ENCODE peak calls at places on chromosomes 3 and 15, in ten cellular contexts. F, S, C, M, Q, V, G, W, T and I are unnamed samples.

GRCh38 chr3:111714305-111714704 is 119.2 kb upstream of the ZBED2 start:
- DNase-seq in V (no peak), C (peak), Q (no peak), G (no peak), M (peak), S (no peak), F (no peak), W (no peak), T (no peak), I (no peak)

GRCh38 chr3:127667119-127667681 is 5.6 kb upstream of the ABTB1 start:
- DNase-seq in V (peak), F (no peak), C (no peak), M (no peak), G (no peak), W (peak), S (no peak), T (no peak), Q (peak), I (peak)

GRCh38 chr15:48285329-48286214 is 45.7 kb upstream of the DUT start:
- DNase-seq in T (no peak), W (peak), G (peak), S (no peak), M (peak), Q (peak), V (no peak), C (peak), F (no peak), I (peak)

GRCh38 chr3:197713477-197713822 is 23.3 kb downstream of the RUBCN start:
- DNase-seq in C (no peak), S (no peak), F (no peak), Q (no peak), M (no peak), G (no peak), W (no peak), V (no peak), T (no peak), I (no peak)

GRCh38 chr3:176469694-176470205 is 727.5 kb downstream of the TBL1XR1 start:
- DNase-seq in V (no peak), C (no peak), W (no peak), M (no peak), T (no peak), F (no peak), G (no peak), Q (no peak), S (no peak), I (no peak)

GRCh38 chr3:132448211-132448961 is 31.1 kb downstream of the DNAJC13 start:
- DNase-seq in Q (no peak), M (peak), T (no peak), C (no peak), S (no peak), F (no peak), G (no peak), W (no peak), V (no peak), I (peak)

GRCh38 chr15:100339999-100340398 is 1.8 kb downstream of the ADAMTS17 start:
- DNase-seq in V (no peak), F (no peak), T (no peak), M (no peak), C (no peak), S (no peak), Q (no peak), W (no peak), G (no peak), I (no peak)

GRCh38 chr3:7573330-7573729 is 712.4 kb downstream of the GRM7 start:
- DNase-seq in F (no peak), S (no peak), Q (no peak), M (peak), G (no peak), W (no peak), T (no peak), C (no peak), V (no peak), I (no peak)

GRCh38 chr3:167246252-167246651 is 133.8 kb downstream of the ZBBX start:
- DNase-seq in W (no peak), C (no peak), M (no peak), T (no peak), F (no peak), Q (no peak), V (no peak), S (no peak), G (no peak), I (no peak)

GRCh38 chr3:156694536-156694935 is 20.1 kb downstream of the TIPARP start:
- DNase-seq in M (no peak), V (no peak), Q (no peak), C (peak), F (no peak), W (no peak), S (no peak), G (no peak), T (no peak), I (no peak)

GRCh38 chr3:195254454-195255175 is 16.3 kb downstream of the XXYLT1 start:
- DNase-seq in C (no peak), M (no peak), S (no peak), G (no peak), T (no peak), F (no peak), V (no peak), W (no peak), Q (no peak), I (no peak)

GRCh38 chr3:56291244-56291680 is 177.0 kb downstream of the ERC2 start:
- DNase-seq in T (no peak), Q (no peak), S (no peak), C (peak), M (peak), W (no peak), F (no peak), V (no peak), G (no peak), I (no peak)

GRCh38 chr3:15102256-15102655 is 3.3 kb upstream of the RBSN start:
- DNase-seq in Q (no peak), C (no peak), T (no peak), S (no peak), G (no peak), V (peak), F (no peak), M (no peak), W (peak), I (peak)

GRCh38 chr3:36991923-36992805 is 767 bp downstream of the EPM2AIP1 start:
- DNase-seq in T (no peak), F (no peak), S (no peak), C (peak), G (no peak), W (no peak), V (no peak), M (peak), Q (no peak), I (peak)

GRCh38 chr3:171828852-171829770 is 14.0 kb upstream of the TMEM212 start:
- DNase-seq in M (peak), C (no peak), G (no peak), W (no peak), F (no peak), Q (no peak), V (no peak), S (no peak), T (no peak), I (no peak)

GRCh38 chr3:195612075-195612800 is 28.5 kb upstream of the APOD start:
- DNase-seq in C (no peak), W (no peak), T (no peak), M (no peak), S (no peak), V (no peak), F (no peak), G (no peak), Q (no peak), I (no peak)

GRCh38 chr3:127833281-127834032 is 11.1 kb upstream of the MGLL start:
- DNase-seq in C (no peak), W (no peak), T (no peak), F (no peak), V (no peak), G (no peak), M (peak), Q (no peak), S (no peak), I (no peak)

GRCh38 chr3:185931777-185932176 is 6.0 kb downstream of the TRA2B start:
- DNase-seq in F (no peak), W (no peak), C (no peak), T (no peak), S (no peak), M (no peak), G (no peak), V (no peak), Q (no peak), I (no peak)

GRCh38 chr3:183825380-183826161 is at the start of gene MAP6D1:
- DNase-seq in T (no peak), G (peak), V (peak), C (peak), W (peak), M (peak), F (peak), Q (no peak), S (no peak), I (peak)